ENCODE peak calls at places on chromosome 11, in five cellular contexts. J is dorsolateral prefrontal cortex, H is neural progenitor cell, Y is breast epithelium, Z is heart left ventricle. A is an unnamed sample.

GRCh38 chr11:69131644-69132300 is 24.0 kb upstream of the SMIM38 start:
- DNase-seq in Y (peak), H (peak), J (peak), Z (peak), A (peak)

GRCh38 chr11:46361283-46362145 is 14.3 kb downstream of the DGKZ start:
- DNase-seq in H (no peak), Z (peak), J (peak), Y (no peak), A (no peak)

GRCh38 chr11:119093951-119094815 is 7.5 kb downstream of the DPAGT1 start:
- DNase-seq in J (peak), Y (no peak), Z (no peak), H (peak), A (no peak)

GRCh38 chr11:66859686-66860448 is 3.0 kb downstream of the LRFN4 start:
- DNase-seq in J (no peak), H (no peak), Y (no peak), Z (no peak), A (no peak)

GRCh38 chr11:104918113-104918824 is 20.0 kb upstream of the CASP12 start:
- DNase-seq in J (no peak), Z (no peak), H (no peak), Y (no peak), A (no peak)

GRCh38 chr11:59030037-59030436 is 56.1 kb upstream of the GLYATL1B start:
- DNase-seq in Y (no peak), J (no peak), Z (no peak), H (no peak), A (no peak)

GRCh38 chr11:93570759-93571413 is 27.7 kb upstream of the SMCO4 start:
- DNase-seq in J (no peak), Y (no peak), H (no peak), Z (peak), A (no peak)

GRCh38 chr11:46446343-46446751 is 54.8 kb upstream of the CHRM4 start:
- DNase-seq in H (no peak), J (no peak), Y (no peak), Z (no peak), A (no peak)

GRCh38 chr11:79971255-79971654 is 530.4 kb upstream of the TENM4 start:
- DNase-seq in Z (no peak), Y (no peak), J (no peak), H (no peak), A (no peak)

GRCh38 chr11:110085255-110085838 is 7.8 kb upstream of the ZC3H12C start:
- DNase-seq in H (no peak), Y (no peak), Z (no peak), J (no peak), A (peak)

GRCh38 chr11:2555891-2556290 is 111.1 kb downstream of the KCNQ1 start:
- DNase-seq in H (no peak), Z (no peak), Y (no peak), J (no peak), A (no peak)

GRCh38 chr11:118870396-118871343 is 13.0 kb upstream of the CXCR5 start:
- DNase-seq in Z (peak), J (peak), Y (peak), H (peak), A (peak)

GRCh38 chr11:112255075-112255739 is 5.5 kb downstream of the PLET1 start:
- DNase-seq in Y (no peak), J (peak), H (no peak), Z (no peak), A (no peak)

GRCh38 chr11:117676501-117676900 is 120.5 kb downstream of the DSCAML1 start:
- DNase-seq in Y (no peak), H (no peak), Z (no peak), J (no peak), A (no peak)

GRCh38 chr11:112241486-112241885 is 15.3 kb downstream of the PTS start:
- DNase-seq in Y (no peak), H (no peak), Z (no peak), J (no peak), A (peak)

GRCh38 chr11:95898782-95899181 is 25.1 kb downstream of the MTMR2 start:
- DNase-seq in J (no peak), Y (no peak), Z (no peak), H (no peak), A (peak)

GRCh38 chr11:14583252-14584105 is 60.1 kb upstream of the PDE3B start:
- DNase-seq in Z (peak), Y (no peak), H (peak), J (no peak), A (no peak)

GRCh38 chr11:69492201-69492991 is 10.9 kb downstream of the LINC01488 start:
- DNase-seq in Y (no peak), H (no peak), J (no peak), Z (no peak), A (no peak)

GRCh38 chr11:65435330-65435931 is 12.8 kb downstream of the NEAT1 start:
- DNase-seq in H (no peak), Z (peak), J (no peak), Y (no peak), A (no peak)

GRCh38 chr11:4433852-4434251 is 15.2 kb upstream of the OR52K2 start:
- DNase-seq in Y (no peak), H (no peak), Z (no peak), J (no peak), A (no peak)

GRCh38 chr11:69040581-69041260 is 8.0 kb upstream of the TPCN2 start:
- DNase-seq in J (no peak), Z (no peak), Y (no peak), H (no peak), A (no peak)

GRCh38 chr11:3786781-3787428 is 10.4 kb downstream of the NUP98 start:
- DNase-seq in Z (no peak), H (no peak), J (no peak), Y (no peak), A (no peak)

GRCh38 chr11:116445108-116446047 is 327.4 kb downstream of the BUD13 start:
- DNase-seq in Y (no peak), H (peak), Z (no peak), J (no peak), A (no peak)
- H3K4me3 ChIP-seq in Y (no peak), H (no peak), Z (no peak), J (no peak), A (no peak)

GRCh38 chr11:6584528-6584927 is 18.9 kb downstream of the RRP8 start:
- DNase-seq in Z (no peak), H (no peak), J (no peak), Y (no peak), A (no peak)

GRCh38 chr11:6583584-6583983 is 19.8 kb downstream of the RRP8 start:
- DNase-seq in J (no peak), Z (no peak), Y (no peak), H (no peak), A (no peak)

GRCh38 chr11:6588018-6588417 is 15.4 kb downstream of the RRP8 start:
- DNase-seq in H (no peak), Z (no peak), Y (no peak), J (no peak), A (no peak)

GRCh38 chr11:6587360-6587953 is 16.0 kb downstream of the RRP8 start:
- DNase-seq in J (no peak), H (no peak), Y (no peak), Z (peak), A (peak)

GRCh38 chr11:6586434-6587359 is 16.7 kb downstream of the RRP8 start:
- DNase-seq in Z (no peak), H (peak), Y (no peak), J (peak), A (no peak)
- H3K4me3 ChIP-seq in Z (no peak), H (peak), Y (no peak), J (no peak), A (no peak)

GRCh38 chr11:73252577-73253191 is 19.5 kb upstream of the P2RY6 start:
- DNase-seq in Z (no peak), Y (peak), J (no peak), H (peak), A (no peak)
- H3K4me3 ChIP-seq in Z (no peak), Y (no peak), J (no peak), H (no peak), A (no peak)

GRCh38 chr11:103903621-103904323 is 132.7 kb upstream of the DDI1 start:
- DNase-seq in J (no peak), Y (no peak), Z (no peak), H (no peak), A (no peak)
- H3K4me3 ChIP-seq in J (no peak), Y (no peak), Z (no peak), H (no peak), A (no peak)

DNA sequence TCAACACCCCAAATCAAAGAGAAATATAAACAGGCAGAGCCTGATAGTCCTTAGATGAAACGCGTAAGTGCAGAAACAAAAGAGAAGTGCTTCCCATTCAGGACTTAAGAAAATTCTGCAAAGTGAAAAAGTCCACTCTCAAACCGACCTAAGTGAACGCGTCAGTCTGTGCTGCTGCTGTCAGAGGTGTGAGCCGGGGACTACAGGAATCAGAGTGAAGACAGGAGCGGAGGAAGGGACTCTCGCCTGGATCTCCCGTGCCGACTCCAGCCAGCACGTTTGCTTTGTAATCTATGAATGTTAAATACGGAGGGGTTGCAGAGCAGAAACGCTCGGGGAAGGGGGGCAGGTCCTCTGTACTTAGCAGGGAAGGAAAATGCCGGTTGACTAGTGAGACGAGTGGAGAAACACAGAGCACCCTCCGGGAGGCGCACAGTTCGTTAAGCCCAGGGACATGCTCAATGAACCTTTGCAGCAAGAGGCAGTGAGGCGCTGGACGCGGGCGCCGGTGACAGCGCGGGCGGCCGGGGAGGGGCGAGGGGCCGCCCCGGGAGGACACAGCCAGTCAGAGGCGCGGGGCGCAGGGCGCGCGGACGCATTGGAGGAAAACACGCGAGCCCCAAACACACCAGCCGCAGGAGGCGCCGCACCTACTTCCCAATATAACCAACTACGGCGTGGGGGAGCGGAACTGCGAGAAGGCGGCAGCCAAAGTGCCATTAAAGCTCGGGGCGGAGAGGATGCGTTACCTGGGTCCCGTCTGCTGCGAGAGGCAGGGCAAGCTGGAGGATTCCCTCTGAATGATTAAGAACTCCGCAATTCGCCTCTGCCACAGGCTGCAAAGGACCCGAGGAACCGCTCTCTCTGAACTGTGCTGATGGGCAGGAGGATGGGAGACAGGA is at the start of gene CNTN5:
- DNase-seq in H (peak), Y (no peak), J (peak), Z (peak), A (no peak)
- H3K4me3 ChIP-seq in H (peak), Y (peak), J (peak), Z (peak), A (peak)

GRCh38 chr11:16924462-16924825 is 89.8 kb downstream of the PLEKHA7 start:
- DNase-seq in H (no peak), Z (no peak), J (no peak), Y (no peak), A (no peak)
- H3K4me3 ChIP-seq in H (peak), Z (peak), J (peak), Y (peak), A (peak)

DNA sequence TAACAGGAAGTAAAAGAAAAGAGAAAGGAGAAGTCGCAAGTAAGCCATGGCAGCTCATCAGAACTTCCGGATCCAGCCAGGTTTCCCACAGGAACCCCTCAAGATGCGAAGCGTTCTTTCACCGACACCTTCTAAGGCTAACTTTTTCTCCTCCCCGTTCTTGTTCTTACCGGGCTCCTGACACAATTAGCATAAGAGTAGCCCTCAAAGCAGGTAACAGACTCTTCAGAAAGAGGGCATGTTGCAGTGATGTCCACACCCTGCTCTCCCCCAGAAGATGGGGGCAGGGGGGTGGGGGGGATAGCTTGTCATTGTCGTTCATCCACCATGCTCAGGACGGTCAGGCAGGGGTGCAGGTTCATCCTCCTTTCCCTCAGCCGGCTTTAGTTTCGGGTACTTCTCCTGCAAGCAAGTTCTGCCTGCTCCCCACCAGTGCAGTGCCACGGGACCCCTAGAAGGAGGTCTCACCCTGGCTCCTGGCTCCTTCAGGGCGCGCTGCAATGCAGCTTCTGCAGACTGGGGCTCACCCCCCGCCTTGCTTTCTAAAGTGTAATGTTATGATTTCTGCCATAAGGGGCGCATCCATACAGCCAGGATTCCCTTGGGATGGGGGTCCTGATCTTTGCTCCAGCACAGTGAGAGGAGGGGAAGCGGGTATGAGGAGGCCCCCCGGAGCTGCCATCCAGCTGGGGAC is 2.3 kb downstream of the OPCML start:
- DNase-seq in H (no peak), J (no peak), Y (no peak), Z (no peak), A (no peak)
- H3K4me3 ChIP-seq in H (peak), J (peak), Y (no peak), Z (no peak), A (no peak)

GRCh38 chr11:61756147-61756451 is 3.7 kb downstream of the MYRF start:
- DNase-seq in Y (no peak), Z (no peak), J (no peak), H (no peak), A (no peak)
- H3K4me3 ChIP-seq in Y (no peak), Z (no peak), J (peak), H (no peak), A (no peak)